ENCODE peak calls at places on chromosomes 7 and 10, in four cellular contexts. L, Z, O and R are unnamed samples.

GRCh38 chr10:113153493-113154127 is 203.6 kb downstream of the TCF7L2 start:
- DNase-seq in L (peak), Z (no peak), O (no peak), R (no peak)

GRCh38 chr10:22486431-22486830 is 141.1 kb downstream of the SPAG6 start:
- DNase-seq in Z (no peak), O (no peak), L (no peak), R (no peak)

GRCh38 chr10:62617702-62618451 is 186.6 kb upstream of the ADO start:
- DNase-seq in O (no peak), Z (no peak), L (no peak), R (no peak)

GRCh38 chr10:121709674-121710073 is 111.4 kb upstream of the FGFR2 start:
- DNase-seq in Z (no peak), O (no peak), L (no peak), R (no peak)

GRCh38 chr7:137421389-137421788 is 77.9 kb upstream of the PTN start:
- DNase-seq in Z (no peak), O (no peak), L (no peak), R (no peak)

GRCh38 chr10:21496285-21497176 is 29.0 kb downstream of the SKIDA1 start:
- DNase-seq in L (peak), Z (no peak), O (peak), R (peak)

GRCh38 chr10:71176661-71177060 is 35.7 kb upstream of the UNC5B start:
- DNase-seq in L (no peak), O (no peak), Z (no peak), R (no peak)

GRCh38 chr10:43815486-43815885 is 166.8 kb upstream of the ZNF32 start:
- DNase-seq in O (no peak), Z (no peak), L (no peak), R (no peak)

GRCh38 chr10:131636116-131636515 is 264.7 kb upstream of the PPP2R2D start:
- DNase-seq in O (no peak), L (no peak), Z (no peak), R (no peak)

GRCh38 chr10:101588879-101589278 is 758 bp downstream of the DPCD start:
- DNase-seq in O (peak), L (peak), Z (no peak), R (no peak)

GRCh38 chr7:22123139-22123538 is 177.4 kb upstream of the CDCA7L start:
- DNase-seq in O (no peak), L (peak), Z (no peak), R (no peak)

GRCh38 chr10:101310528-101311439 is 43.2 kb upstream of the BTRC start:
- DNase-seq in Z (no peak), O (no peak), L (no peak), R (peak)

GRCh38 chr7:101420436-101420835 is 57.8 kb downstream of the COL26A1 start:
- DNase-seq in Z (no peak), O (no peak), L (peak), R (peak)

GRCh38 chr7:123455965-123456364 is 78.4 kb downstream of the IQUB start:
- DNase-seq in Z (no peak), O (no peak), L (no peak), R (no peak)

GRCh38 chr10:93383562-93383981 is 98.6 kb downstream of the MYOF start:
- DNase-seq in L (no peak), Z (no peak), O (no peak), R (no peak)

GRCh38 chr10:113216068-113216467 is 266.0 kb downstream of the TCF7L2 start:
- DNase-seq in Z (no peak), O (no peak), L (no peak), R (no peak)

GRCh38 chr10:3107426-3107961 is 40.1 kb downstream of the PFKP start:
- DNase-seq in Z (no peak), O (no peak), L (no peak), R (no peak)

GRCh38 chr7:75987026-75987804 is 7.2 kb downstream of the TMEM120A start:
- DNase-seq in O (no peak), L (no peak), Z (no peak), R (peak)

GRCh38 chr7:102220229-102220850 is 66.3 kb upstream of the SH2B2 start:
- DNase-seq in L (no peak), Z (no peak), O (no peak), R (no peak)

DNA sequence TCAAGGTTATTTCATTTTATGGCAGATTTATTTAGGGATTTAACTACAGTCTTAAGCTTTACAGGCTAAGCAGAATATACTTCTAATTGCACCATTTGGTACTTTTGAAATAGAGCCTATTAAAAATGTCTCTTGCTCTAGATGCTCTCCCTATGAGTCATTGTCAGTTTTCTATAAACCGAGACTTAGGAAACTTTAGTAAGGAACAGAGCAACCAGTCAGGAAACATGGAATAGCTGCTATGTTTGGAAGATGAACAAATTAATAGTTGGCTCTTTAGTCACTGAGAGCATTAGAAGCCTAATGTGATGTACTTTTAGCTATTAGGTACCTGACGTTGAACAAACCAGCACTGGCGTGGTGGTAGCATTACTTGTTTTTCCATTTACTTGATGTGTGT is 35.3 kb downstream of the INPP5F start:
- DNase-seq in Z (no peak), O (no peak), L (no peak), R (no peak)
- TF ChIP-seq JUND in Z (no peak), O (no peak), L (no peak), R (peak)

GRCh38 chr7:129453510-129454248 is 19.4 kb downstream of the STRIP2 start:
- DNase-seq in O (no peak), Z (no peak), L (no peak), R (no peak)
- TF ChIP-seq NFIC in O (no peak), Z (no peak), L (no peak), R (no peak)

DNA sequence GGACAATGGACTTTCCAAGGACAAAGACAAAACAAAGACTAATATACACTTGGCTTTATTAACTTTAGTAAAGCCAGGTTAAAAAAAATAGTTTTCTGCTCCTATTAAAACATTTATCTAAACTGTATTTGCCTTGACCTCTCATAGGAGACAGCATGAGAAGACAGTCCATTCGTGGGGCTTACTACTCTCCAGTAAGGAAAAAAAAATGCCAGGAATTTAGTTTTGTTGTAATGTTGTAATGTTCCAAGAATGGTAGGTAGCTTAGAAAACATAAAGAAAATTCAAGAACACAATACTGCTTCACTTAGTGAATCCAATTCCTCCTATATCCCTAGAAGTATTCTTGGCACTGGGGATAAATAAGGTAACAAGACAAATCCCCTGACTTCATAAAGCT is 81.7 kb downstream of the KMT2C start:
- DNase-seq in L (no peak), Z (no peak), O (peak), R (no peak)
- H3K4me2 ChIP-seq in L (no peak), Z (no peak), O (no peak), R (no peak)

GRCh38 chr7:27180431-27181175 is 4.4 kb downstream of the HOXA11 start:
- DNase-seq in O (no peak), L (no peak), Z (no peak), R (no peak)

GRCh38 chr7:27181176-27181520 is 3.9 kb downstream of the HOXA11 start:
- DNase-seq in O (no peak), Z (no peak), L (no peak), R (no peak)

GRCh38 chr7:27182861-27183681 is 2.0 kb downstream of the HOXA11 start:
- DNase-seq in O (no peak), L (no peak), Z (no peak), R (peak)

GRCh38 chr7:27182285-27182827 is 2.7 kb downstream of the HOXA11 start:
- DNase-seq in O (no peak), Z (no peak), L (no peak), R (no peak)

DNA sequence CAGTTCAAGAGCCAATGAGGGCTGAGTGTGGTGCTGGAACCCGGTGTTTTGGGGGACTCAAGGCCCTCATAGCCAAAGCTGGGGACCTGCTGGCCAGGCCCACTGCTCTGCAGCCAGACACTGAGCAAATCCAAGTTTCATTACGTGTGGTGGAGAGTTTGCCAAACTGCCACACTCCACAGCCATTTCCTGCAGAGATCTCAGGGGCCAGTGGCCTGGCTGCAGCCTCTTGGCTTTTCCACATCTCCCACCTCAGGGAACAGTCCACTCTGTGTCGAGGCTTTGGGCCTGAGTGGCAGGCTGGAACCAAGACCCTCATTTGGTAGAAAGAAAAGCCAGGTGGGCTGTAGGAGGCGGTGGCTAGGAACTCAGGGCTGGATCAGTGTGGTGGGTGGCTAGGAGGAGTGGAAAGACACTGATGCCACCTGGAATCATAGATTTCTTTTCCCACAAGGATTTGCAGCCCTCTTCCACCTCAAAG is 3.2 kb downstream of the HOXA11 start:
- DNase-seq in O (no peak), Z (no peak), L (no peak), R (no peak)
- TF ChIP-seq JUND in O (no peak), Z (no peak), L (no peak), R (no peak)

GRCh38 chr7:30683839-30684238 is 1.6 kb upstream of the CRHR2 start:
- DNase-seq in O (no peak), Z (no peak), L (no peak), R (no peak)

GRCh38 chr7:30681262-30682130 is 760 bp downstream of the CRHR2 start:
- DNase-seq in L (no peak), Z (no peak), O (no peak), R (peak)

GRCh38 chr7:30684351-30684750 is 2.1 kb upstream of the CRHR2 start:
- DNase-seq in O (no peak), Z (no peak), L (no peak), R (no peak)

GRCh38 chr7:30683306-30683705 is 1.1 kb upstream of the CRHR2 start:
- DNase-seq in L (no peak), Z (no peak), O (no peak), R (no peak)

DNA sequence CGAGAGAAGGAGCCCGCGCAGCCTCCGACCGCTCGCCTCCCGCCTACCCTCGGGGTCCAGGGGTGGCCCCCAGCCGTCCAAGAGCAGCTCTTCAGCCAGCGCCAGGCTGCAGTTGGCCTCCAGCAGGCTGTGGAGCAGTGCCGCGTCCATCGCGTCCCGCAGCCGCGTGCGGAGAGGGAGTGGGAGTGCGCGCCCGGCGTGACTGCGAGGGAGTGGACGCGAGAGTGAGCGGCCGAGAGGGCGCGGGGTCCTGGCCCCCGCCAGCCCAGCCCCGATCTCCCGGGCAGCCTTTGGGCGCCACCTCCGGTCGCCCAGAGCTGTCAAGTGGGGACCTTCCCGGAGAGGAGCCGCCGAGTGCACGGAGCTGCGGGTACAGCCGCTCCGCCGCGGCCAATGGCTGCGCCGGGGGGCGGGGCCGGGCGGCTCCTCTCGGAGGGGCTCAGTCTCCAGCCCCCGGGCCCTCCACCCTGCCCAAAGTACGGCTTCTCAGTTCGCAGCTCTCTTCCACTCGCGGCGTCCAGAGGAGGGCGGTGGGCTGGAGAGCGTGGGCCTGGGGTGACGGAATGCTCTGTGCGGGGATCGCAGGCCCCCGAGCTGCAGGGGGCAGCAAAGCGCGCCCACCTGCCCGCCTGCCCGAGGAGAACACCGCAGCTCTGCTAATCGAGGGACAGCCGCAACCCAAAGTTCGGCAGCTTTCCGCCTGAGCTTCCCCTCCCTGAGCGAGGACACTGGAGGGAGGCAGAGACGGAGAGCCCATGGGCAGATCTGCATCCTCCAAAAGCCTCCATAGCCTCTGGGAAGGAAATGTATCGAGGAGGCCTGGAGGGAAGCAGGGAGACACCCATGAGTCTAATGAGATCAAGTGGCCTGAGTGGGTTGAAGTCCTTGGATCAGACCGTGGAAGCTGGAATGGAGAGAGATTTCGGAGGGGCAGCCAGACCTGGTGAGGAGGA is at the start of gene CRHR2:
- DNase-seq in Z (no peak), L (peak), O (no peak), R (peak)
- TF ChIP-seq NFIC in Z (no peak), L (no peak), O (no peak), R (no peak)

GRCh38 chr10:79268717-79269116 is 78.6 kb upstream of the PPIF start:
- DNase-seq in O (no peak), Z (no peak), L (no peak), R (no peak)
- H3K4me2 ChIP-seq in O (no peak), Z (no peak), L (no peak), R (peak)